ENCODE peak calls at places on chromosome 11, in nine cellular contexts. U is astrocyte of the cerebellum; O is cardiac fibroblast; D is endothelial cell of umbilical vein; E is CD4-positive, alpha-beta memory T cell; F is transverse colon; K is PC-3; L is HepG2; B is AG10803. G is an unnamed sample.

GRCh38 chr11:102111787-102112653 is 1.8 kb downstream of the YAP1 start:
- DNase-seq in U (peak), O (peak), D (peak), E (peak), F (peak), K (peak), L (peak), B (peak), G (peak)

GRCh38 chr11:133086518-133086917 is 445.8 kb downstream of the OPCML start:
- DNase-seq in U (no peak), O (no peak), D (no peak), E (no peak), F (no peak), K (no peak), L (no peak), B (no peak), G (no peak)

GRCh38 chr11:119341222-119342022 is 739 bp upstream of the C1QTNF5 start:
- DNase-seq in U (no peak), O (no peak), D (no peak), E (no peak), F (no peak), K (no peak), L (no peak), B (no peak), G (no peak)

GRCh38 chr11:87966744-87967143 is 208.5 kb downstream of the RAB38 start:
- DNase-seq in U (no peak), O (peak), D (no peak), E (no peak), F (no peak), K (no peak), L (no peak), B (no peak), G (no peak)

GRCh38 chr11:119130662-119131061 is 9.3 kb downstream of the HINFP start:
- DNase-seq in U (no peak), O (peak), D (no peak), E (no peak), F (no peak), K (no peak), L (peak), B (no peak), G (no peak)

GRCh38 chr11:70643642-70644041 is 245.3 kb downstream of the CTTN start:
- DNase-seq in U (no peak), O (no peak), D (no peak), E (no peak), F (no peak), K (no peak), L (no peak), B (no peak), G (no peak)

GRCh38 chr11:85299247-85299646 is 327.9 kb downstream of the DLG2 start:
- DNase-seq in U (no peak), O (no peak), D (no peak), E (no peak), F (no peak), K (peak), L (no peak), B (peak), G (no peak)

GRCh38 chr11:61425367-61426131 is 4.2 kb downstream of the CPSF7 start:
- DNase-seq in U (no peak), O (no peak), D (no peak), E (no peak), F (no peak), K (no peak), L (no peak), B (no peak), G (no peak)

GRCh38 chr11:105673089-105673488 is 63.2 kb downstream of the GRIA4 start:
- DNase-seq in U (peak), O (peak), D (peak), E (no peak), F (no peak), K (peak), L (peak), B (peak), G (peak)

GRCh38 chr11:94652735-94653284 is 85.6 kb downstream of the PIWIL4 start:
- DNase-seq in U (no peak), O (no peak), D (no peak), E (no peak), F (no peak), K (no peak), L (no peak), B (no peak), G (no peak)

GRCh38 chr11:61682093-61682732 is 2.0 kb downstream of the DAGLA start:
- DNase-seq in U (no peak), O (no peak), D (peak), E (no peak), F (peak), K (peak), L (peak), B (no peak), G (no peak)

GRCh38 chr11:7383406-7383805 is 101.9 kb upstream of the OLFML1 start:
- DNase-seq in U (no peak), O (no peak), D (no peak), E (no peak), F (no peak), K (no peak), L (no peak), B (no peak), G (no peak)

GRCh38 chr11:75350743-75351540 is 519 bp downstream of the ARRB1 start:
- DNase-seq in U (no peak), O (no peak), D (peak), E (peak), F (peak), K (peak), L (no peak), B (peak), G (no peak)

GRCh38 chr11:21285104-21285503 is 615.7 kb downstream of the NELL1 start:
- DNase-seq in U (no peak), O (no peak), D (no peak), E (no peak), F (no peak), K (no peak), L (no peak), B (no peak), G (no peak)

GRCh38 chr11:114595571-114595970 is at the start of gene NXPE4:
- DNase-seq in U (no peak), O (no peak), D (no peak), E (no peak), F (peak), K (no peak), L (no peak), B (no peak), G (no peak)

GRCh38 chr11:132895340-132895739 is 637.0 kb downstream of the OPCML start:
- DNase-seq in U (peak), O (peak), D (no peak), E (no peak), F (no peak), K (no peak), L (no peak), B (no peak), G (no peak)

GRCh38 chr11:76335827-76336226 is 45.1 kb downstream of the THAP12 start:
- DNase-seq in U (no peak), O (no peak), D (no peak), E (no peak), F (no peak), K (no peak), L (no peak), B (no peak), G (no peak)

GRCh38 chr11:11966826-11967668 is 41.4 kb downstream of the DKK3 start:
- DNase-seq in U (no peak), O (peak), D (peak), E (peak), F (peak), K (peak), L (peak), B (peak), G (peak)

GRCh38 chr11:68903631-68904457 is at the start of the genes IGHMBP2 and MRPL21:
- DNase-seq in U (peak), O (peak), D (peak), E (peak), F (peak), K (peak), L (peak), B (peak), G (peak)

GRCh38 chr11:48078661-48079060 is 98.3 kb downstream of the PTPRJ start:
- DNase-seq in U (no peak), O (peak), D (no peak), E (no peak), F (no peak), K (no peak), L (no peak), B (peak), G (no peak)

GRCh38 chr11:9210224-9210921 is 54.8 kb downstream of the DENND5A start:
- DNase-seq in U (no peak), O (peak), D (no peak), E (no peak), F (no peak), K (peak), L (no peak), B (peak), G (no peak)

GRCh38 chr11:128294001-128294684 is 293.2 kb downstream of the ETS1 start:
- DNase-seq in U (no peak), O (no peak), D (no peak), E (no peak), F (no peak), K (no peak), L (no peak), B (no peak), G (no peak)

GRCh38 chr11:69308531-69308930 is 14.6 kb downstream of the MYEOV start:
- DNase-seq in U (no peak), O (no peak), D (no peak), E (no peak), F (no peak), K (no peak), L (no peak), B (no peak), G (no peak)

GRCh38 chr11:74671520-74672196 is 59.6 kb downstream of the CHRDL2 start:
- DNase-seq in U (no peak), O (peak), D (no peak), E (no peak), F (no peak), K (peak), L (no peak), B (peak), G (no peak)

GRCh38 chr11:65639623-65640482 is 2.0 kb downstream of the SIPA1 start:
- DNase-seq in U (no peak), O (no peak), D (peak), E (peak), F (peak), K (no peak), L (no peak), B (no peak), G (peak)

GRCh38 chr11:65642014-65642671 is 4.2 kb downstream of the SIPA1 start:
- DNase-seq in U (no peak), O (no peak), D (no peak), E (no peak), F (no peak), K (no peak), L (no peak), B (no peak), G (no peak)

GRCh38 chr11:65643971-65644370 is 6.1 kb downstream of the SIPA1 start:
- DNase-seq in U (no peak), O (no peak), D (no peak), E (no peak), F (no peak), K (peak), L (no peak), B (no peak), G (no peak)

GRCh38 chr11:65640483-65641207 is 2.7 kb downstream of the SIPA1 start:
- DNase-seq in U (no peak), O (no peak), D (no peak), E (peak), F (peak), K (no peak), L (no peak), B (no peak), G (no peak)

DNA sequence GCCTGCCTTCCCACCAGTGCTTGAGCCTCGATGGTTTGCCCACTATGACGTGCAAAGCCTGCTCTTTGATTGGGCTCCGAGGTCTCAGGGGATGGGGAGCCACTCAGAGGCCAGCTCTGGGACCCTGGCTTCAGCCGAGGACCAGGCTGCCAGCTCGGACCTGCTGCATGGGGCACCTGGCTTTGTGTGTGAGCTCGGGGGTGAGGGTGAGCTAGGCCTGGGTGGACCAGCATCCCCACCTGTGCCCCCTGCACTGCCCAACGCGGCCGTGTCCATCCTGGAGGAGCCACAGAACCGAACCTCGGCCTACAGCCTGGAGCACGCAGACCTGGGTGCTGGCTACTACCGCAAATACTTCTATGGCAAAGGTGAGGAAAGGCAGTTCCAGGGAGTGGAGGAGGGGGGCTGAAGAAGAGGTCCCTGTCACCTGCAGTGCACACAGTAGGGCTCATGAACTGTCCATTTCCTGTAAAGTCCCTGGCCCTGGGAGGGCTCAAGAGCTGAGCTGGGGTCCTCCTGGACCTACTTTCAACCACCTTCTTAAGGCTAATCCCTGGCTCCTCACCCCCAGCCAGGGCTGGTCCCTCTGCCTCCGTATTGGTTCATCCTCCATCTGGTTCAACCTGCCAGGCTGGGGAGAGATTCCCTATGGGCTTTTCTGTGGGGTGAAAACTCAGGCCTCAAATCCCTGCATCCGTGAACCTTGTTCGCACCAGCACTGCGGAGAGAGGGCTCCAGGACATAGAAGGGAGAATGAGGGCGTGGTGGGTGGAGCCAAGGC is 3.5 kb downstream of the SIPA1 start:
- DNase-seq in U (no peak), O (no peak), D (no peak), E (no peak), F (no peak), K (no peak), L (no peak), B (no peak), G (no peak)
- H3K4me3 ChIP-seq in U (no peak), O (no peak), D (no peak), E (peak), F (peak), K (no peak), L (no peak), B (no peak), G (no peak)

GRCh38 chr11:82732734-82733443 is 775 bp downstream of the FAM181B start:
- DNase-seq in U (no peak), O (no peak), D (peak), E (no peak), F (peak), K (no peak), L (no peak), B (no peak), G (no peak)

GRCh38 chr11:82733444-82734119 is at the start of gene FAM181B:
- DNase-seq in U (peak), O (peak), D (peak), E (peak), F (peak), K (no peak), L (no peak), B (peak), G (no peak)

GRCh38 chr11:82731691-82732277 is 1.9 kb downstream of the FAM181B start:
- DNase-seq in U (no peak), O (no peak), D (no peak), E (no peak), F (no peak), K (no peak), L (no peak), B (no peak), G (no peak)

GRCh38 chr11:82732348-82732733 is 1.3 kb downstream of the FAM181B start:
- DNase-seq in U (no peak), O (no peak), D (no peak), E (no peak), F (no peak), K (no peak), L (no peak), B (no peak), G (no peak)

DNA sequence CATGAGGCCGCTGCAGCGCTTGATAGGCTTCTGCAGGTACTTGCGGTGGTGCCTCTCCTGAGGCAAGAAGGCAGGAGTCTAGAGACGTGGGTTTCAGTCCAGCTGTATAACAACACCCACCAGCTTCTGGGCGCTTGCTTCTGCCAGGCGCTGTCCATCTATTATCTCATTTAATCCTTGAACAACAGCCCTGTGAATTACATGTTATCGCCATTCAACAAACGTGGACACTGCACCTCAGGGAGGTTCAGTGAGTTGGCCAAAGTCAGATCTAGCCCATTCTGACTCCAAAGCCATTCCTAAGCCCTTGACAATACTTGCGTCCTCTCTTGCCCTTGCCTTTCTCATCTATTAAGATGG is 436 bp upstream of the FAM181B start:
- DNase-seq in U (no peak), O (no peak), D (no peak), E (no peak), F (no peak), K (no peak), L (no peak), B (no peak), G (no peak)
- H3K4me3 ChIP-seq in U (peak), O (no peak), D (no peak), E (no peak), F (peak), K (no peak), L (peak), B (no peak), G (no peak)

GRCh38 chr11:73660497-73661034 is 14.2 kb downstream of the PLEKHB1 start:
- DNase-seq in U (no peak), O (no peak), D (no peak), E (no peak), F (no peak), K (no peak), L (no peak), B (no peak), G (no peak)
- H3K4me3 ChIP-seq in U (peak), O (peak), D (no peak), E (peak), F (peak), K (peak), L (no peak), B (peak), G (no peak)

DNA sequence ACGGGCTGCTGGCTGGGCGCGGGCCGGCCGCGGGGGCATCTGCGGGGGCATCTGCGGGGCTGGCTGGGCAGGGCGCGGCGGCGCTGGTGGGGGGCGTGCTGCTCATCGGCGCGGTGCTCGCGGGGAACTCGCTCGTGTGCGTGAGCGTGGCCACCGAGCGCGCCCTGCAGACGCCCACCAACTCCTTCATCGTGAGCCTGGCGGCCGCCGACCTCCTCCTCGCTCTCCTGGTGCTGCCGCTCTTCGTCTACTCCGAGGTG is 194 bp downstream of the DRD4 start:
- DNase-seq in U (no peak), O (no peak), D (no peak), E (no peak), F (no peak), K (no peak), L (no peak), B (no peak), G (no peak)
- H3K4me3 ChIP-seq in U (peak), O (peak), D (no peak), E (no peak), F (peak), K (no peak), L (no peak), B (no peak), G (no peak)

DNA sequence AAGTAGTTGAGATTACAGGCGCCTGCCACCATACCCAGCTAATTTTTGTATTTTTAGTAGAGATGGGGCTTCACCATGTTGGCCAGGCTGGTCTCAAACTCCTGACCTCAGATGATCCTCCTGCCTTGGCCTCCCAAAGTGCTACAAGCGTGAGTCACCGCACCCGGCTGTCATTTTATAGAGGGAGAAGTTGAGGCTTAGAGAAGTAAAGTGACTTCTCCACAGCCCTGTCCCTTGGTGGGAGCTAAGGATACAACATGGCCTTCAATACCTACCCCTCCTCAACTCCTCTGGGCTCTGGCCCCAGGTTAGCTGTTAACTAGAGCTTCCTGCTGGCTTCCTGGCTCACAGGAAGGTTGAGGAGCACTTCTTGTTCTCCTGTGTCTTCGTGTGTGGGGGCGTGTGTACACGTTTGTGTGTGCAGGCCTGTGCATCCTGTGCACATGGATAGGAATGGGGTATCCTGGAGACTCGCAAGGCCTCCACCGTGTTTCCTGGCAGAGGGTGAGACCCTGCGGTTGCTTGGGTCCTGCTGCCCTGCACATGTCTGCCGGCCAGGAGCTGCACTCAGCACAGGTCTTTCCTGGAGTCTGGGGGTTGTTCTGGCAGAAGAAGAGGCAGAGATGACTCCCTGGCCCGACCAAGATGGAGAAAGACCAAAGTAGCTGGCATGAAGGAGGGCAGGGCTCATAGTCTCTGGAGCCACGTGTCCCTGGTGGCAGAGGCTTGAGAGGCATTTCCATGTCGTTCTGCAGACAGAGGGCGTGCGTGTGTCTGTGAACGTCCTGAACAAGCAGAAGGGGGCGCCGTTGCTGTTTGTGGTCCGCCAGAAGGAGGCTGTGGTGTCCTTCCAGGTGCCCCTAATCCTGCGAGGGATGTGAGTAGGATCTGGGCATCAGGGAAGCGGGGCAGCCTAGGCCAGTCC is 2.4 kb downstream of the SIDT2 start:
- DNase-seq in U (peak), O (peak), D (peak), E (peak), F (peak), K (peak), L (peak), B (peak), G (peak)
- H3K4me3 ChIP-seq in U (no peak), O (no peak), D (no peak), E (no peak), F (no peak), K (no peak), L (no peak), B (no peak), G (peak)

DNA sequence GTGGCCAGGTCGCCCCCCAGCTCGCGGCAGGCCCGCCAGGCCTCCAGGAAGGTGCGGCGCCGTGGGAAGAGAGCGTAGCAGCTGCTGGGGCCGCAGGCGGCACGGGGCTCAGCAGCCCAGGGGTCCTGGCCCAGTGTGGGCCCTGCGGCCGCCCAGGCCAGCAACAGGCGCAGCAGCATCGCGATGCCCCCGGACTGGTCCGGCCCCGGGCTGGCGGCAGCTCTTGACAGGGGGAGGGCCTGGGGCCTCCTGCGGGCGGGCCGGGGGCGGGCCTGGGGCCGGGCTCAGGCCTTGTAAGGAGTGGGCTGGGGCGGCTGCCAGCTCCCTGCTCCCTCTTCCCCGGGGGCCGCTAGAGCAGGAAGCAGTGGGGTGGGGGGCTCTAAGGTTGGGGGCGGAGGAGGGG is at the start of gene CD248:
- DNase-seq in U (no peak), O (peak), D (peak), E (no peak), F (peak), K (no peak), L (no peak), B (peak), G (no peak)
- H3K4me3 ChIP-seq in U (peak), O (peak), D (no peak), E (no peak), F (peak), K (no peak), L (peak), B (peak), G (peak)